ENCODE peak calls at places on chromosomes 13 and 19, in six cellular contexts. B is stimulated activated CD4-positive, alpha-beta T cell treated with anti-CD3 and anti-CD28 coated beads, Interleukin-2, amount 100 ng/mL, for 24 hours; E is psoas muscle; A is ecto neural progenitor cell; O is GM23338; Z is astrocyte. L is an unnamed sample.

GRCh38 chr13:66635526-66635925 is 594.6 kb downstream of the PCDH9 start:
- DNase-seq in B (no peak), E (no peak), A (no peak), O (no peak), Z (peak; percentile 96), L (no peak)

GRCh38 chr13:110126391-110126961 is 180.5 kb downstream of the COL4A1 start:
- DNase-seq in B (no peak), E (peak; percentile 78), A (peak; percentile 70), O (peak; percentile 54), Z (peak; percentile 99), L (peak; percentile 69)

GRCh38 chr19:53942001-53942786 is 20.5 kb upstream of the CACNG8 start:
- DNase-seq in B (no peak), E (no peak), A (peak; percentile 97), O (peak; percentile 99), Z (no peak), L (peak; percentile 97)

GRCh38 chr13:20206065-20206725 is 13.5 kb upstream of the GJB2 start:
- DNase-seq in B (no peak), E (no peak), A (no peak), O (peak; percentile 11), Z (no peak), L (no peak)

GRCh38 chr13:98219685-98220084 is 42.6 kb upstream of the RNF113B start:
- DNase-seq in B (no peak), E (no peak), A (no peak), O (no peak), Z (no peak), L (no peak)

GRCh38 chr19:39212377-39212742 is 8.3 kb upstream of the SYCN start:
- DNase-seq in B (peak; percentile 67), E (no peak), A (peak; percentile 68), O (peak; percentile 88), Z (no peak), L (peak; percentile 70)

GRCh38 chr13:107835339-107836018 is 379.9 kb downstream of the LIG4 start:
- DNase-seq in B (no peak), E (no peak), A (no peak), O (no peak), Z (peak; percentile 93), L (no peak)

GRCh38 chr19:31278555-31279435 is 70.4 kb downstream of the TSHZ3 start:
- DNase-seq in B (no peak), E (no peak), A (no peak), O (no peak), Z (no peak), L (no peak)

GRCh38 chr13:93224545-93224944 is 2.1 kb upstream of the GPC6 start:
- DNase-seq in B (no peak), E (no peak), A (no peak), O (peak; percentile 95), Z (peak; percentile 93), L (peak; percentile 77)

GRCh38 chr19:7224205-7224833 is 69.9 kb downstream of the INSR start:
- DNase-seq in B (no peak), E (no peak), A (no peak), O (no peak), Z (peak; percentile 23), L (no peak)

GRCh38 chr19:4452230-4452990 is 5.2 kb downstream of the UBXN6 start:
- DNase-seq in B (no peak), E (no peak), A (no peak), O (no peak), Z (no peak), L (no peak)

GRCh38 chr19:19329199-19329598 is 8.6 kb downstream of the MAU2 start:
- DNase-seq in B (no peak), E (no peak), A (no peak), O (no peak), Z (no peak), L (no peak)

GRCh38 chr13:73777134-73777533 is 357.1 kb downstream of the KLF12 start:
- DNase-seq in B (no peak), E (no peak), A (no peak), O (no peak), Z (no peak), L (no peak)

GRCh38 chr19:2478324-2478755 is 2.4 kb downstream of the GADD45B start:
- DNase-seq in B (peak; percentile 57), E (peak; percentile 86), A (peak; percentile 68), O (peak; percentile 78), Z (peak; percentile 57), L (no peak)

GRCh38 chr19:35509861-35510625 is 3.4 kb downstream of the DMKN start:
- DNase-seq in B (peak; percentile 85), E (peak; percentile 76), A (peak; percentile 90), O (peak; percentile 97), Z (no peak), L (peak; percentile 95)

GRCh38 chr13:23674795-23675640 is 104.8 kb downstream of the TNFRSF19 start:
- DNase-seq in B (no peak), E (no peak), A (no peak), O (no peak), Z (peak; percentile 90), L (no peak)

GRCh38 chr13:80840313-80840976 is 499.5 kb upstream of the SPRY2 start:
- DNase-seq in B (no peak), E (no peak), A (no peak), O (peak; percentile 39), Z (no peak), L (no peak)

GRCh38 chr13:106599875-106600797 is 32.2 kb upstream of the ARGLU1 start:
- DNase-seq in B (no peak), E (no peak), A (no peak), O (no peak), Z (peak; percentile 82), L (no peak)

GRCh38 chr13:113565526-113566226 is 18.9 kb upstream of the TFDP1 start:
- DNase-seq in B (peak; percentile 3), E (peak; percentile 32), A (peak; percentile 29), O (no peak), Z (no peak), L (no peak)

GRCh38 chr19:56107626-56108351 is 13.3 kb downstream of the ZNF787 start:
- DNase-seq in B (no peak), E (no peak), A (no peak), O (peak; percentile 48), Z (no peak), L (no peak)

GRCh38 chr19:46373573-46374359 is 26.9 kb downstream of the PPP5C start:
- DNase-seq in B (no peak), E (peak; percentile 80), A (peak; percentile 62), O (peak; percentile 80), Z (peak; percentile 55), L (peak; percentile 89)

L was measured in H9.